ENCODE peak calls at places on chromosomes 1 and 21, in nine cellular contexts. V, S, Z, R, B, E, W, Y and U are unnamed samples.
A peak's percentile ranks its signal among the peaks of the same experiment; 100 is the strongest.

GRCh38 chr1:62356257-62356835 is 37.1 kb upstream of the KANK4 start:
- DNase-seq in R (no peak), S (no peak), V (no peak), W (peak; percentile 19), E (no peak), Y (no peak), Z (no peak), B (no peak), U (no peak)

GRCh38 chr1:31717341-31717740 is 13.5 kb upstream of the COL16A1 start:
- DNase-seq in W (no peak), S (no peak), Z (no peak), V (no peak), R (no peak), B (no peak), E (no peak), Y (no peak), U (no peak)

GRCh38 chr1:1826356-1827088 is 48.3 kb upstream of the NADK start:
- DNase-seq in Y (no peak), B (peak; percentile 11), R (no peak), V (no peak), S (no peak), E (no peak), Z (no peak), W (no peak), U (no peak)

GRCh38 chr21:43190544-43191340 is 21.9 kb downstream of the CRYAA start:
- DNase-seq in E (peak; percentile 3), B (peak; percentile 41), S (no peak), Y (no peak), R (no peak), W (no peak), V (no peak), Z (peak; percentile 53), U (no peak)

GRCh38 chr21:43749686-43750262 is 26.3 kb downstream of the CSTB start:
- DNase-seq in E (no peak), R (no peak), Y (no peak), B (no peak), Z (no peak), S (no peak), V (no peak), W (no peak), U (no peak)

GRCh38 chr1:22412932-22413727 is 38.5 kb upstream of the ZBTB40 start:
- DNase-seq in B (no peak), Y (no peak), S (no peak), V (peak; percentile 37), Z (no peak), E (no peak), W (no peak), R (no peak), U (peak; percentile 25)

GRCh38 chr1:32447469-32448185 is 17.2 kb upstream of the ZBTB8B start:
- DNase-seq in R (no peak), Z (no peak), W (peak; percentile 46), S (no peak), B (no peak), Y (peak; percentile 81), E (no peak), V (no peak), U (no peak)

GRCh38 chr1:217214551-217214950 is 416.3 kb downstream of the GPATCH2 start:
- DNase-seq in S (no peak), W (no peak), R (no peak), Z (no peak), B (no peak), Y (no peak), V (no peak), E (no peak), U (no peak)

GRCh38 chr21:18646114-18646513 is 242.5 kb upstream of the TMPRSS15 start:
- DNase-seq in S (no peak), R (no peak), W (no peak), B (no peak), Z (no peak), Y (no peak), E (no peak), V (no peak), U (no peak)

GRCh38 chr21:36965720-36966065 is 776 bp downstream of the HLCS start:
- DNase-seq in B (no peak), V (no peak), S (no peak), E (no peak), W (no peak), R (no peak), Z (no peak), Y (no peak), U (no peak)

GRCh38 chr1:58739851-58740466 is 40.1 kb upstream of the MYSM1 start:
- DNase-seq in Y (no peak), V (peak; percentile 73), S (no peak), R (peak; percentile 52), B (no peak), E (peak; percentile 55), W (peak; percentile 39), Z (no peak), U (no peak)

GRCh38 chr1:185156321-185156853 is 366 bp downstream of the TRMT1L start:
- DNase-seq in E (no peak), B (peak; percentile 94), S (no peak), Y (no peak), W (no peak), R (no peak), V (peak; percentile 68), Z (no peak), U (peak; percentile 39)

GRCh38 chr21:28283652-28284490 is 708.8 kb downstream of the LTN1 start:
- DNase-seq in W (no peak), V (peak; percentile 97), R (peak; percentile 40), Z (no peak), S (no peak), Y (no peak), B (no peak), E (no peak), U (no peak)

GRCh38 chr1:31739281-31739853 is 24.8 kb downstream of the ADGRB2 start:
- DNase-seq in Y (peak; percentile 68), B (peak; percentile 83), V (no peak), Z (no peak), S (peak; percentile 72), R (no peak), E (no peak), W (peak; percentile 33), U (no peak)

GRCh38 chr21:36194024-36194423 is 37.4 kb downstream of the DOP1B start:
- DNase-seq in R (no peak), S (no peak), V (no peak), Z (no peak), B (no peak), W (no peak), Y (no peak), E (no peak), U (peak; percentile 30)

GRCh38 chr1:87515781-87516180 is 187.1 kb downstream of the LMO4 start:
- DNase-seq in W (no peak), S (no peak), V (no peak), R (no peak), E (no peak), Z (no peak), B (no peak), Y (no peak), U (no peak)

GRCh38 chr1:6239950-6240768 is 3.8 kb upstream of the HES3 start:
- DNase-seq in W (no peak), B (no peak), E (no peak), R (peak; percentile 88), S (no peak), Y (no peak), Z (no peak), V (no peak), U (no peak)
- H3K27ac ChIP-seq in W (no peak overlapping the region), B (no peak overlapping the region), E (no peak overlapping the region), R (peak overlapping the region; percentile 61), S (no peak overlapping the region), Y (peak overlapping the region; percentile 59), Z (no peak overlapping the region), V (no peak overlapping the region), U (no peak overlapping the region)

GRCh38 chr1:226797151-226797550 is 58.1 kb upstream of the ITPKB start:
- DNase-seq in S (no peak), Z (no peak), Y (no peak), V (no peak), W (no peak), R (no peak), B (no peak), E (no peak), U (no peak)

GRCh38 chr1:226799634-226800281 is 60.7 kb upstream of the ITPKB start:
- DNase-seq in S (peak; percentile 23), Y (no peak), B (no peak), Z (no peak), E (no peak), V (peak; percentile 65), R (no peak), W (no peak), U (no peak)

GRCh38 chr1:226793620-226794276 is 54.7 kb upstream of the ITPKB start:
- DNase-seq in S (no peak), Z (no peak), E (no peak), V (peak; percentile 58), W (no peak), R (no peak), B (no peak), Y (no peak), U (no peak)

GRCh38 chr1:226800763-226801380 is 61.8 kb upstream of the ITPKB start:
- DNase-seq in Z (no peak), S (no peak), Y (no peak), B (no peak), V (no peak), W (no peak), R (no peak), E (no peak), U (no peak)

GRCh38 chr1:226798427-226799411 is 59.6 kb upstream of the ITPKB start:
- DNase-seq in Y (no peak), R (no peak), B (peak; percentile 85), Z (no peak), V (peak; percentile 36), W (no peak), E (no peak), S (peak; percentile 39), U (peak; percentile 34)
- TF ChIP-seq POLR2AphosphoS5 in Y (no peak), R (no peak), B (peak; percentile 55), Z (no peak), V (no peak), W (no peak), E (no peak), S (no peak), U (no peak)

DNA sequence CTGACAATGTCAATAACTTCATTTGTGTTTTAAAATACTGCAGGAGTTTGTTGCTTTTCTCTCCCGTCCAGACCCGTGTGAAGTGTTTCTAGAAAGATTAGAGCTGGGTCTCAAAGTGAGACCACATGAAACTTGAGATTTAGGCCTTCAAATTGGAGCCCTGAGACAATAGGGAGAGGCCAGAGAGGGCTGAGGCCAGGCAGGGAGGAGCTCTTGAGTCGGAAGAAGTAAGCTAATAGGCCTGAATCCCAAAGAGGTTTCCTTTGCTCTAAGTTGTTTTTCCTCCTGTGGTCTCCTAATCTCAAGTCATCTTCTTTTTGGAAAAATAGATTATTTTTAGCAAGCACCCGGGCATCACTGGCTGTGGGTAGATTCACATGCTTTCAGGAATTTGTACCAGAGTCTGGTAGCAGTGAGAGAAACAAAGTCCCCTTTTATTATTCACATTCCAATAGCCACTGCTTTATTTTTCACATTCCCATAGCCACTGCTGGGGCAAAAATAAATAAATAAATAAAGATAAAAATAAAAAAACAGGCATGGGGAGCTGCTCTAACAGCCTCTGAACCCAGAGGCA is 25.6 kb downstream of the CD244 start:
- DNase-seq in Z (no peak), W (no peak), S (no peak), V (no peak), B (no peak), Y (no peak), E (no peak), R (no peak), U (no peak)
- TF ChIP-seq POLR2A in Z (no peak), W (no peak), S (no peak), V (no peak), B (no peak), Y (no peak), E (no peak), R (no peak), U (no peak)

DNA sequence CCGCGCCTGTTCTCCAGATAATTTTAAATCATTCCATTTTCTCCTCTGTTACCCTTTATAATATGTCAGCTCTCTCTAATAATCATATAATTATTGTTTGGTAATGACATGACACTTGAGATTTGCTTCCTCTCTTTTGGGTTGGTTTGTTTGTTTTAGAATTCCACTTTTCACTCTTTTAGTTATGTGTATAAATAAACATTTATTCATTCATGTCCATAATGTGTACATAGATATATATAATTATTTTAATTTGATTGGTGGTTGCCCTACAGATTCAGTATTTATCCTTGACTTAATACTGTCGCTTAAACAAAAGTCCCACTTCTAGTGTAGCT is 93.4 kb upstream of the FMN2 start:
- DNase-seq in S (no peak), Y (no peak), R (no peak), Z (no peak), B (no peak), E (no peak), V (no peak), W (no peak), U (no peak)
- H3K27ac ChIP-seq in S (no peak overlapping the region), Y (no peak overlapping the region), R (no peak overlapping the region), Z (no peak overlapping the region), B (no peak overlapping the region), E (no peak overlapping the region), V (no peak overlapping the region), W (no peak overlapping the region), U (no peak overlapping the region)